ENCODE peak calls at places on chromosomes 2 and 18, in nine cellular contexts. K is activated naive CD4-positive, alpha-beta T cell; I is brain microvascular endothelial cell; Q is stimulated activated naive B cell treated with anti-CD40 and anti-IgM and Interleukin-4, amounts not matched to agents 10 μg/mL and 1 μg/mL and 100 μg/mL, for 72 hours; D is activated gamma-delta T cell treated with anti-CD3 and anti-CD28 coated beads, Interleukin-2, amount 50 U/mL, for 16 hours; T is GM04504; P is RCC 7860; S is anterior cingulate cortex; C is endothelial cell of umbilical vein. V is an unnamed sample.

GRCh38 chr18:3262234-3263171 is 570 bp downstream of the MYL12B start:
- DNase-seq in K (peak; percentile 11), I (no peak), Q (peak; percentile 15), D (no peak), T (no peak), P (no peak), S (peak; percentile 19), C (peak; percentile 51), V (no peak)

GRCh38 chr18:34880882-34881852 is 160.0 kb upstream of the MAPRE2 start:
- DNase-seq in K (no peak), I (no peak), Q (no peak), D (no peak), T (no peak), P (no peak), S (no peak), C (peak; percentile 20), V (no peak)

GRCh38 chr18:78913830-78914585 is 65.6 kb upstream of the SALL3 start:
- DNase-seq in K (no peak), I (no peak), Q (no peak), D (no peak), T (no peak), P (no peak), S (no peak), C (no peak), V (no peak)

GRCh38 chr18:49784427-49785185 is 28.7 kb downstream of the ACAA2 start:
- DNase-seq in K (no peak), I (no peak), Q (no peak), D (no peak), T (peak; percentile 4), P (peak; percentile 9), S (no peak), C (no peak), V (no peak)

GRCh38 chr2:65746919-65747678 is 314.7 kb upstream of the SPRED2 start:
- DNase-seq in K (no peak), I (peak; percentile 29), Q (no peak), D (no peak), T (no peak), P (no peak), S (peak; percentile 5), C (no peak), V (peak; percentile 15)

GRCh38 chr18:7725473-7725872 is 158.4 kb downstream of the PTPRM start:
- DNase-seq in K (no peak), I (no peak), Q (no peak), D (no peak), T (no peak), P (no peak), S (no peak), C (no peak), V (no peak)

GRCh38 chr2:218980800-218981389 is 4.1 kb downstream of the FEV start:
- DNase-seq in K (no peak), I (no peak), Q (no peak), D (no peak), T (no peak), P (no peak), S (no peak), C (no peak), V (no peak)

GRCh38 chr2:5661362-5661761 is 30.8 kb upstream of the SOX11 start:
- DNase-seq in K (no peak), I (no peak), Q (no peak), D (no peak), T (no peak), P (no peak), S (no peak), C (no peak), V (no peak)

GRCh38 chr2:128771401-128771800 is 452.7 kb upstream of the HS6ST1 start:
- DNase-seq in K (no peak), I (no peak), Q (no peak), D (no peak), T (no peak), P (no peak), S (no peak), C (no peak), V (no peak)

GRCh38 chr2:79009388-79009787 is 16.1 kb upstream of the REG3G start:
- DNase-seq in K (no peak), I (no peak), Q (no peak), D (no peak), T (no peak), P (no peak), S (no peak), C (no peak), V (no peak)

GRCh38 chr2:218230882-218231281 is 13.9 kb downstream of the ARPC2 start:
- DNase-seq in K (no peak), I (peak; percentile 64), Q (no peak), D (no peak), T (no peak), P (peak; percentile 97), S (no peak), C (no peak), V (no peak)

GRCh38 chr18:9348766-9349165 is 14.2 kb downstream of the TWSG1 start:
- DNase-seq in K (no peak), I (no peak), Q (no peak), D (no peak), T (no peak), P (peak; percentile 8), S (no peak), C (peak; percentile 46), V (no peak)

GRCh38 chr2:201978988-201979387 is 54.7 kb upstream of the FZD7 start:
- DNase-seq in K (no peak), I (no peak), Q (no peak), D (no peak), T (no peak), P (no peak), S (no peak), C (no peak), V (no peak)

GRCh38 chr2:9767656-9768281 is 75.5 kb upstream of the TAF1B start:
- DNase-seq in K (no peak), I (no peak), Q (peak; percentile 24), D (no peak), T (no peak), P (no peak), S (no peak), C (no peak), V (no peak)

GRCh38 chr2:199940373-199940772 is 14.9 kb downstream of the TYW5 start:
- DNase-seq in K (no peak), I (no peak), Q (no peak), D (no peak), T (no peak), P (peak; percentile 37), S (no peak), C (peak; percentile 31), V (no peak)

GRCh38 chr18:47881042-47881441 is 49.4 kb downstream of the SMAD2 start:
- DNase-seq in K (no peak), I (no peak), Q (no peak), D (no peak), T (no peak), P (no peak), S (no peak), C (no peak), V (no peak)

GRCh38 chr2:151333083-151333482 is 24.3 kb upstream of the TNFAIP6 start:
- DNase-seq in K (no peak), I (no peak), Q (no peak), D (no peak), T (no peak), P (no peak), S (no peak), C (no peak), V (no peak)

GRCh38 chr18:62751341-62751821 is 36.0 kb downstream of the PHLPP1 start:
- DNase-seq in K (no peak), I (peak; percentile 42), Q (no peak), D (no peak), T (no peak), P (no peak), S (no peak), C (peak; percentile 71), V (peak; percentile 53)

GRCh38 chr2:105378921-105379383 is 19.9 kb downstream of the FHL2 start:
- DNase-seq in K (no peak), I (no peak), Q (no peak), D (no peak), T (no peak), P (no peak), S (no peak), C (no peak), V (no peak)

GRCh38 chr2:23009545-23010149 is 375.3 kb upstream of the KLHL29 start:
- DNase-seq in K (no peak), I (peak; percentile 68), Q (no peak), D (no peak), T (peak; percentile 0), P (no peak), S (peak; percentile 26), C (no peak), V (no peak)

V was measured in nucleus accumbens.